ENCODE peak calls at places on chromosomes 13 and 19, in seven cellular contexts. One of them, this sample, is unnamed.

GRCh38 chr13:86684402-86684801 is 885.2 kb upstream of the SLITRK6 start:
- DNase-seq in HEK293T: no peak
- DNase-seq in stimulated activated CD4-positive, alpha-beta T cell treated with anti-CD3 and anti-CD28 coated beads, TNF-alpha, amount 100 ng/mL, for 24 hours: no peak
- DNase-seq in RPMI7951: no peak
- DNase-seq in activated CD4-positive, alpha-beta T cell treated with anti-CD3 and anti-CD28 coated beads, Interleukin-2, amount 50 U/mL, for 4 hours: no peak
- DNase-seq in activated naive CD4-positive, alpha-beta T cell treated with anti-CD3 and anti-CD28 coated beads, Interleukin-2, amount 10 ng/mL, durations not matched to agents 7 days and 5 days: no peak
- DNase-seq in sciatic nerve: no peak
- DNase-seq in this sample: peak

GRCh38 chr19:38781058-38781457 is 7.7 kb upstream of the LGALS7 start:
- DNase-seq in HEK293T: no peak
- DNase-seq in stimulated activated CD4-positive, alpha-beta T cell treated with anti-CD3 and anti-CD28 coated beads, TNF-alpha, amount 100 ng/mL, for 24 hours: no peak
- DNase-seq in RPMI7951: no peak
- DNase-seq in activated CD4-positive, alpha-beta T cell treated with anti-CD3 and anti-CD28 coated beads, Interleukin-2, amount 50 U/mL, for 4 hours: no peak
- DNase-seq in activated naive CD4-positive, alpha-beta T cell treated with anti-CD3 and anti-CD28 coated beads, Interleukin-2, amount 10 ng/mL, durations not matched to agents 7 days and 5 days: no peak
- DNase-seq in sciatic nerve: no peak
- DNase-seq in this sample: no peak

GRCh38 chr13:28707629-28708427 is 10.9 kb downstream of the SLC46A3 start:
- DNase-seq in HEK293T: no peak
- DNase-seq in stimulated activated CD4-positive, alpha-beta T cell treated with anti-CD3 and anti-CD28 coated beads, TNF-alpha, amount 100 ng/mL, for 24 hours: no peak
- DNase-seq in RPMI7951: peak
- DNase-seq in activated CD4-positive, alpha-beta T cell treated with anti-CD3 and anti-CD28 coated beads, Interleukin-2, amount 50 U/mL, for 4 hours: no peak
- DNase-seq in activated naive CD4-positive, alpha-beta T cell treated with anti-CD3 and anti-CD28 coated beads, Interleukin-2, amount 10 ng/mL, durations not matched to agents 7 days and 5 days: no peak
- DNase-seq in sciatic nerve: no peak
- DNase-seq in this sample: peak

GRCh38 chr19:10113964-10114650 is 2.6 kb downstream of the P2RY11 start:
- DNase-seq in HEK293T: no peak
- DNase-seq in stimulated activated CD4-positive, alpha-beta T cell treated with anti-CD3 and anti-CD28 coated beads, TNF-alpha, amount 100 ng/mL, for 24 hours: no peak
- DNase-seq in RPMI7951: no peak
- DNase-seq in activated CD4-positive, alpha-beta T cell treated with anti-CD3 and anti-CD28 coated beads, Interleukin-2, amount 50 U/mL, for 4 hours: no peak
- DNase-seq in activated naive CD4-positive, alpha-beta T cell treated with anti-CD3 and anti-CD28 coated beads, Interleukin-2, amount 10 ng/mL, durations not matched to agents 7 days and 5 days: no peak
- DNase-seq in sciatic nerve: no peak
- DNase-seq in this sample: peak

GRCh38 chr19:45598267-45599011 is 3.6 kb downstream of the GPR4 start:
- DNase-seq in HEK293T: no peak
- DNase-seq in stimulated activated CD4-positive, alpha-beta T cell treated with anti-CD3 and anti-CD28 coated beads, TNF-alpha, amount 100 ng/mL, for 24 hours: no peak
- DNase-seq in RPMI7951: no peak
- DNase-seq in activated CD4-positive, alpha-beta T cell treated with anti-CD3 and anti-CD28 coated beads, Interleukin-2, amount 50 U/mL, for 4 hours: no peak
- DNase-seq in activated naive CD4-positive, alpha-beta T cell treated with anti-CD3 and anti-CD28 coated beads, Interleukin-2, amount 10 ng/mL, durations not matched to agents 7 days and 5 days: no peak
- DNase-seq in sciatic nerve: no peak
- DNase-seq in this sample: peak

GRCh38 chr19:10195199-10195519 is 406 bp upstream of the DNMT1 start:
- DNase-seq in HEK293T: no peak
- DNase-seq in stimulated activated CD4-positive, alpha-beta T cell treated with anti-CD3 and anti-CD28 coated beads, TNF-alpha, amount 100 ng/mL, for 24 hours: no peak
- DNase-seq in RPMI7951: no peak
- DNase-seq in activated CD4-positive, alpha-beta T cell treated with anti-CD3 and anti-CD28 coated beads, Interleukin-2, amount 50 U/mL, for 4 hours: no peak
- DNase-seq in activated naive CD4-positive, alpha-beta T cell treated with anti-CD3 and anti-CD28 coated beads, Interleukin-2, amount 10 ng/mL, durations not matched to agents 7 days and 5 days: no peak
- DNase-seq in sciatic nerve: no peak
- DNase-seq in this sample: no peak

GRCh38 chr13:79771493-79771892 is 290.5 kb downstream of the NDFIP2 start:
- DNase-seq in HEK293T: no peak
- DNase-seq in stimulated activated CD4-positive, alpha-beta T cell treated with anti-CD3 and anti-CD28 coated beads, TNF-alpha, amount 100 ng/mL, for 24 hours: no peak
- DNase-seq in RPMI7951: no peak
- DNase-seq in activated CD4-positive, alpha-beta T cell treated with anti-CD3 and anti-CD28 coated beads, Interleukin-2, amount 50 U/mL, for 4 hours: no peak
- DNase-seq in activated naive CD4-positive, alpha-beta T cell treated with anti-CD3 and anti-CD28 coated beads, Interleukin-2, amount 10 ng/mL, durations not matched to agents 7 days and 5 days: no peak
- DNase-seq in sciatic nerve: no peak
- DNase-seq in this sample: no peak

GRCh38 chr19:7488736-7489353 is at the start of gene PEX11G:
- DNase-seq in HEK293T: peak
- DNase-seq in stimulated activated CD4-positive, alpha-beta T cell treated with anti-CD3 and anti-CD28 coated beads, TNF-alpha, amount 100 ng/mL, for 24 hours: peak
- DNase-seq in RPMI7951: peak
- DNase-seq in activated CD4-positive, alpha-beta T cell treated with anti-CD3 and anti-CD28 coated beads, Interleukin-2, amount 50 U/mL, for 4 hours: peak
- DNase-seq in activated naive CD4-positive, alpha-beta T cell treated with anti-CD3 and anti-CD28 coated beads, Interleukin-2, amount 10 ng/mL, durations not matched to agents 7 days and 5 days: peak
- DNase-seq in sciatic nerve: peak
- DNase-seq in this sample: peak

GRCh38 chr19:3855321-3855720 is 13.5 kb downstream of the ZFR2 start:
- DNase-seq in HEK293T: no peak
- DNase-seq in stimulated activated CD4-positive, alpha-beta T cell treated with anti-CD3 and anti-CD28 coated beads, TNF-alpha, amount 100 ng/mL, for 24 hours: no peak
- DNase-seq in RPMI7951: peak
- DNase-seq in activated CD4-positive, alpha-beta T cell treated with anti-CD3 and anti-CD28 coated beads, Interleukin-2, amount 50 U/mL, for 4 hours: no peak
- DNase-seq in activated naive CD4-positive, alpha-beta T cell treated with anti-CD3 and anti-CD28 coated beads, Interleukin-2, amount 10 ng/mL, durations not matched to agents 7 days and 5 days: no peak
- DNase-seq in sciatic nerve: no peak
- DNase-seq in this sample: peak

GRCh38 chr13:37539176-37539575 is 59.4 kb downstream of the POSTN start:
- DNase-seq in HEK293T: no peak
- DNase-seq in stimulated activated CD4-positive, alpha-beta T cell treated with anti-CD3 and anti-CD28 coated beads, TNF-alpha, amount 100 ng/mL, for 24 hours: no peak
- DNase-seq in RPMI7951: no peak
- DNase-seq in activated CD4-positive, alpha-beta T cell treated with anti-CD3 and anti-CD28 coated beads, Interleukin-2, amount 50 U/mL, for 4 hours: no peak
- DNase-seq in activated naive CD4-positive, alpha-beta T cell treated with anti-CD3 and anti-CD28 coated beads, Interleukin-2, amount 10 ng/mL, durations not matched to agents 7 days and 5 days: no peak
- DNase-seq in sciatic nerve: no peak
- DNase-seq in this sample: no peak

GRCh38 chr19:17202249-17202648 is 12.9 kb upstream of the USE1 start:
- DNase-seq in HEK293T: no peak
- DNase-seq in stimulated activated CD4-positive, alpha-beta T cell treated with anti-CD3 and anti-CD28 coated beads, TNF-alpha, amount 100 ng/mL, for 24 hours: no peak
- DNase-seq in RPMI7951: no peak
- DNase-seq in activated CD4-positive, alpha-beta T cell treated with anti-CD3 and anti-CD28 coated beads, Interleukin-2, amount 50 U/mL, for 4 hours: no peak
- DNase-seq in activated naive CD4-positive, alpha-beta T cell treated with anti-CD3 and anti-CD28 coated beads, Interleukin-2, amount 10 ng/mL, durations not matched to agents 7 days and 5 days: peak
- DNase-seq in sciatic nerve: no peak
- DNase-seq in this sample: peak

GRCh38 chr19:39386557-39386956 is 4.3 kb downstream of the PAF1 start:
- DNase-seq in HEK293T: no peak
- DNase-seq in stimulated activated CD4-positive, alpha-beta T cell treated with anti-CD3 and anti-CD28 coated beads, TNF-alpha, amount 100 ng/mL, for 24 hours: no peak
- DNase-seq in RPMI7951: no peak
- DNase-seq in activated CD4-positive, alpha-beta T cell treated with anti-CD3 and anti-CD28 coated beads, Interleukin-2, amount 50 U/mL, for 4 hours: no peak
- DNase-seq in activated naive CD4-positive, alpha-beta T cell treated with anti-CD3 and anti-CD28 coated beads, Interleukin-2, amount 10 ng/mL, durations not matched to agents 7 days and 5 days: no peak
- DNase-seq in sciatic nerve: no peak
- DNase-seq in this sample: no peak

GRCh38 chr13:34634443-34634842 is 307.6 kb upstream of the NBEA start:
- DNase-seq in HEK293T: no peak
- DNase-seq in stimulated activated CD4-positive, alpha-beta T cell treated with anti-CD3 and anti-CD28 coated beads, TNF-alpha, amount 100 ng/mL, for 24 hours: no peak
- DNase-seq in RPMI7951: no peak
- DNase-seq in activated CD4-positive, alpha-beta T cell treated with anti-CD3 and anti-CD28 coated beads, Interleukin-2, amount 50 U/mL, for 4 hours: no peak
- DNase-seq in activated naive CD4-positive, alpha-beta T cell treated with anti-CD3 and anti-CD28 coated beads, Interleukin-2, amount 10 ng/mL, durations not matched to agents 7 days and 5 days: no peak
- DNase-seq in sciatic nerve: no peak
- DNase-seq in this sample: no peak

GRCh38 chr13:32911506-32911905 is 104.7 kb upstream of the KL start:
- DNase-seq in HEK293T: peak
- DNase-seq in stimulated activated CD4-positive, alpha-beta T cell treated with anti-CD3 and anti-CD28 coated beads, TNF-alpha, amount 100 ng/mL, for 24 hours: no peak
- DNase-seq in RPMI7951: peak
- DNase-seq in activated CD4-positive, alpha-beta T cell treated with anti-CD3 and anti-CD28 coated beads, Interleukin-2, amount 50 U/mL, for 4 hours: no peak
- DNase-seq in activated naive CD4-positive, alpha-beta T cell treated with anti-CD3 and anti-CD28 coated beads, Interleukin-2, amount 10 ng/mL, durations not matched to agents 7 days and 5 days: peak
- DNase-seq in sciatic nerve: no peak
- DNase-seq in this sample: peak

GRCh38 chr13:46899801-46900200 is 2.9 kb upstream of the HTR2A start:
- DNase-seq in HEK293T: no peak
- DNase-seq in stimulated activated CD4-positive, alpha-beta T cell treated with anti-CD3 and anti-CD28 coated beads, TNF-alpha, amount 100 ng/mL, for 24 hours: no peak
- DNase-seq in RPMI7951: no peak
- DNase-seq in activated CD4-positive, alpha-beta T cell treated with anti-CD3 and anti-CD28 coated beads, Interleukin-2, amount 50 U/mL, for 4 hours: no peak
- DNase-seq in activated naive CD4-positive, alpha-beta T cell treated with anti-CD3 and anti-CD28 coated beads, Interleukin-2, amount 10 ng/mL, durations not matched to agents 7 days and 5 days: no peak
- DNase-seq in sciatic nerve: no peak
- DNase-seq in this sample: no peak

GRCh38 chr13:91045351-91046034 is 302.0 kb upstream of the MIR17HG start:
- DNase-seq in HEK293T: peak
- DNase-seq in stimulated activated CD4-positive, alpha-beta T cell treated with anti-CD3 and anti-CD28 coated beads, TNF-alpha, amount 100 ng/mL, for 24 hours: no peak
- DNase-seq in RPMI7951: no peak
- DNase-seq in activated CD4-positive, alpha-beta T cell treated with anti-CD3 and anti-CD28 coated beads, Interleukin-2, amount 50 U/mL, for 4 hours: no peak
- DNase-seq in activated naive CD4-positive, alpha-beta T cell treated with anti-CD3 and anti-CD28 coated beads, Interleukin-2, amount 10 ng/mL, durations not matched to agents 7 days and 5 days: no peak
- DNase-seq in sciatic nerve: no peak
- DNase-seq in this sample: no peak

GRCh38 chr13:27401210-27401609 is 23.2 kb upstream of the GTF3A start:
- DNase-seq in HEK293T: no peak
- DNase-seq in stimulated activated CD4-positive, alpha-beta T cell treated with anti-CD3 and anti-CD28 coated beads, TNF-alpha, amount 100 ng/mL, for 24 hours: no peak
- DNase-seq in RPMI7951: no peak
- DNase-seq in activated CD4-positive, alpha-beta T cell treated with anti-CD3 and anti-CD28 coated beads, Interleukin-2, amount 50 U/mL, for 4 hours: no peak
- DNase-seq in activated naive CD4-positive, alpha-beta T cell treated with anti-CD3 and anti-CD28 coated beads, Interleukin-2, amount 10 ng/mL, durations not matched to agents 7 days and 5 days: no peak
- DNase-seq in sciatic nerve: peak
- DNase-seq in this sample: no peak

GRCh38 chr19:1561236-1561842 is 6.8 kb downstream of the MEX3D start:
- DNase-seq in HEK293T: no peak
- DNase-seq in stimulated activated CD4-positive, alpha-beta T cell treated with anti-CD3 and anti-CD28 coated beads, TNF-alpha, amount 100 ng/mL, for 24 hours: no peak
- DNase-seq in RPMI7951: no peak
- DNase-seq in activated CD4-positive, alpha-beta T cell treated with anti-CD3 and anti-CD28 coated beads, Interleukin-2, amount 50 U/mL, for 4 hours: no peak
- DNase-seq in activated naive CD4-positive, alpha-beta T cell treated with anti-CD3 and anti-CD28 coated beads, Interleukin-2, amount 10 ng/mL, durations not matched to agents 7 days and 5 days: no peak
- DNase-seq in sciatic nerve: peak
- DNase-seq in this sample: no peak

GRCh38 chr19:45154064-45154827 is 6.5 kb downstream of the NKPD1 start:
- DNase-seq in HEK293T: peak
- DNase-seq in stimulated activated CD4-positive, alpha-beta T cell treated with anti-CD3 and anti-CD28 coated beads, TNF-alpha, amount 100 ng/mL, for 24 hours: no peak
- DNase-seq in RPMI7951: peak
- DNase-seq in activated CD4-positive, alpha-beta T cell treated with anti-CD3 and anti-CD28 coated beads, Interleukin-2, amount 50 U/mL, for 4 hours: no peak
- DNase-seq in activated naive CD4-positive, alpha-beta T cell treated with anti-CD3 and anti-CD28 coated beads, Interleukin-2, amount 10 ng/mL, durations not matched to agents 7 days and 5 days: no peak
- DNase-seq in sciatic nerve: no peak
- DNase-seq in this sample: peak

GRCh38 chr13:62879071-62879470 is 1463.4 kb upstream of the PCDH20 start:
- DNase-seq in HEK293T: no peak
- DNase-seq in stimulated activated CD4-positive, alpha-beta T cell treated with anti-CD3 and anti-CD28 coated beads, TNF-alpha, amount 100 ng/mL, for 24 hours: no peak
- DNase-seq in RPMI7951: no peak
- DNase-seq in activated CD4-positive, alpha-beta T cell treated with anti-CD3 and anti-CD28 coated beads, Interleukin-2, amount 50 U/mL, for 4 hours: no peak
- DNase-seq in activated naive CD4-positive, alpha-beta T cell treated with anti-CD3 and anti-CD28 coated beads, Interleukin-2, amount 10 ng/mL, durations not matched to agents 7 days and 5 days: no peak
- DNase-seq in sciatic nerve: no peak
- DNase-seq in this sample: no peak

GRCh38 chr19:18020212-18021067 is 12.5 kb downstream of the ARRDC2 start:
- DNase-seq in HEK293T: no peak
- DNase-seq in stimulated activated CD4-positive, alpha-beta T cell treated with anti-CD3 and anti-CD28 coated beads, TNF-alpha, amount 100 ng/mL, for 24 hours: no peak
- DNase-seq in RPMI7951: peak
- DNase-seq in activated CD4-positive, alpha-beta T cell treated with anti-CD3 and anti-CD28 coated beads, Interleukin-2, amount 50 U/mL, for 4 hours: no peak
- DNase-seq in activated naive CD4-positive, alpha-beta T cell treated with anti-CD3 and anti-CD28 coated beads, Interleukin-2, amount 10 ng/mL, durations not matched to agents 7 days and 5 days: no peak
- DNase-seq in sciatic nerve: peak
- DNase-seq in this sample: peak

GRCh38 chr19:1863638-1864479 is 480 bp upstream of the KLF16 start:
- DNase-seq in HEK293T: peak
- DNase-seq in stimulated activated CD4-positive, alpha-beta T cell treated with anti-CD3 and anti-CD28 coated beads, TNF-alpha, amount 100 ng/mL, for 24 hours: peak
- DNase-seq in RPMI7951: peak
- DNase-seq in activated CD4-positive, alpha-beta T cell treated with anti-CD3 and anti-CD28 coated beads, Interleukin-2, amount 50 U/mL, for 4 hours: peak
- DNase-seq in activated naive CD4-positive, alpha-beta T cell treated with anti-CD3 and anti-CD28 coated beads, Interleukin-2, amount 10 ng/mL, durations not matched to agents 7 days and 5 days: peak
- DNase-seq in sciatic nerve: peak
- DNase-seq in this sample: peak

GRCh38 chr13:27022571-27023311 is 148.9 kb downstream of the USP12 start:
- DNase-seq in HEK293T: no peak
- DNase-seq in stimulated activated CD4-positive, alpha-beta T cell treated with anti-CD3 and anti-CD28 coated beads, TNF-alpha, amount 100 ng/mL, for 24 hours: no peak
- DNase-seq in RPMI7951: peak
- DNase-seq in activated CD4-positive, alpha-beta T cell treated with anti-CD3 and anti-CD28 coated beads, Interleukin-2, amount 50 U/mL, for 4 hours: no peak
- DNase-seq in activated naive CD4-positive, alpha-beta T cell treated with anti-CD3 and anti-CD28 coated beads, Interleukin-2, amount 10 ng/mL, durations not matched to agents 7 days and 5 days: no peak
- DNase-seq in sciatic nerve: no peak
- DNase-seq in this sample: peak

GRCh38 chr19:27674701-27675100 is 1538.2 kb downstream of the UQCRFS1 start:
- DNase-seq in HEK293T: no peak
- DNase-seq in stimulated activated CD4-positive, alpha-beta T cell treated with anti-CD3 and anti-CD28 coated beads, TNF-alpha, amount 100 ng/mL, for 24 hours: no peak
- DNase-seq in RPMI7951: no peak
- DNase-seq in activated CD4-positive, alpha-beta T cell treated with anti-CD3 and anti-CD28 coated beads, Interleukin-2, amount 50 U/mL, for 4 hours: no peak
- DNase-seq in activated naive CD4-positive, alpha-beta T cell treated with anti-CD3 and anti-CD28 coated beads, Interleukin-2, amount 10 ng/mL, durations not matched to agents 7 days and 5 days: no peak
- DNase-seq in sciatic nerve: no peak
- DNase-seq in this sample: no peak